ENCODE peak calls at places on chromosome 1, in eight cellular contexts. One of them, this sample, is unnamed.

GRCh38 chr1:29925058-29925457 is 688.7 kb downstream of the PTPRU start:
- DNase-seq in activated T-helper 2 cell treated with anti-CD3 and anti-CD28 coated beads, Interferon-gamma antibody, Interleukin-2, Interleukin-4, amounts not matched to agents 10 μg/mL and 5 μg/mL and 100 μg/mL, durations not matched to agents 14 hours and 24 hours and 36 hours: no peak
- DNase-seq in fibroblast of mammary gland: no peak
- DNase-seq in naive thymus-derived CD8-positive, alpha-beta T cell: no peak
- DNase-seq in midbrain: no peak
- DNase-seq in activated gamma-delta T cell treated with Interleukin-2 at 50 U/mL for 16 hours: no peak
- DNase-seq in activated CD8-positive, alpha-beta memory T cell treated with anti-CD3 and anti-CD28 coated beads for 48 hours: no peak
- DNase-seq in foreskin fibroblast: no peak
- DNase-seq in this sample: no peak

GRCh38 chr1:207308451-207309190 is 12.9 kb upstream of the CD55 start:
- DNase-seq in activated T-helper 2 cell treated with anti-CD3 and anti-CD28 coated beads, Interferon-gamma antibody, Interleukin-2, Interleukin-4, amounts not matched to agents 10 μg/mL and 5 μg/mL and 100 μg/mL, durations not matched to agents 14 hours and 24 hours and 36 hours: no peak
- DNase-seq in fibroblast of mammary gland: no peak
- DNase-seq in naive thymus-derived CD8-positive, alpha-beta T cell: no peak
- DNase-seq in midbrain: no peak
- DNase-seq in activated gamma-delta T cell treated with Interleukin-2 at 50 U/mL for 16 hours: no peak
- DNase-seq in activated CD8-positive, alpha-beta memory T cell treated with anti-CD3 and anti-CD28 coated beads for 48 hours: no peak
- DNase-seq in foreskin fibroblast: no peak
- DNase-seq in this sample: no peak

GRCh38 chr1:232614811-232615210 is 15.1 kb downstream of the SIPA1L2 start:
- DNase-seq in activated T-helper 2 cell treated with anti-CD3 and anti-CD28 coated beads, Interferon-gamma antibody, Interleukin-2, Interleukin-4, amounts not matched to agents 10 μg/mL and 5 μg/mL and 100 μg/mL, durations not matched to agents 14 hours and 24 hours and 36 hours: no peak
- DNase-seq in fibroblast of mammary gland: no peak
- DNase-seq in naive thymus-derived CD8-positive, alpha-beta T cell: no peak
- DNase-seq in midbrain: no peak
- DNase-seq in activated gamma-delta T cell treated with Interleukin-2 at 50 U/mL for 16 hours: no peak
- DNase-seq in activated CD8-positive, alpha-beta memory T cell treated with anti-CD3 and anti-CD28 coated beads for 48 hours: no peak
- DNase-seq in foreskin fibroblast: no peak
- DNase-seq in this sample: no peak

GRCh38 chr1:153465728-153466625 is 5.5 kb upstream of the S100A7 start:
- DNase-seq in activated T-helper 2 cell treated with anti-CD3 and anti-CD28 coated beads, Interferon-gamma antibody, Interleukin-2, Interleukin-4, amounts not matched to agents 10 μg/mL and 5 μg/mL and 100 μg/mL, durations not matched to agents 14 hours and 24 hours and 36 hours: peak
- DNase-seq in fibroblast of mammary gland: peak
- DNase-seq in naive thymus-derived CD8-positive, alpha-beta T cell: peak
- DNase-seq in midbrain: peak
- DNase-seq in activated gamma-delta T cell treated with Interleukin-2 at 50 U/mL for 16 hours: peak
- DNase-seq in activated CD8-positive, alpha-beta memory T cell treated with anti-CD3 and anti-CD28 coated beads for 48 hours: peak
- DNase-seq in foreskin fibroblast: peak
- DNase-seq in this sample: peak

GRCh38 chr1:153572569-153573015 is 6.9 kb upstream of the S100A2 start:
- DNase-seq in activated T-helper 2 cell treated with anti-CD3 and anti-CD28 coated beads, Interferon-gamma antibody, Interleukin-2, Interleukin-4, amounts not matched to agents 10 μg/mL and 5 μg/mL and 100 μg/mL, durations not matched to agents 14 hours and 24 hours and 36 hours: peak
- DNase-seq in fibroblast of mammary gland: peak
- DNase-seq in naive thymus-derived CD8-positive, alpha-beta T cell: no peak
- DNase-seq in midbrain: peak
- DNase-seq in activated gamma-delta T cell treated with Interleukin-2 at 50 U/mL for 16 hours: peak
- DNase-seq in activated CD8-positive, alpha-beta memory T cell treated with anti-CD3 and anti-CD28 coated beads for 48 hours: no peak
- DNase-seq in foreskin fibroblast: peak
- DNase-seq in this sample: peak

GRCh38 chr1:115219937-115220336 is 118.1 kb downstream of the NGF start:
- DNase-seq in activated T-helper 2 cell treated with anti-CD3 and anti-CD28 coated beads, Interferon-gamma antibody, Interleukin-2, Interleukin-4, amounts not matched to agents 10 μg/mL and 5 μg/mL and 100 μg/mL, durations not matched to agents 14 hours and 24 hours and 36 hours: no peak
- DNase-seq in fibroblast of mammary gland: peak
- DNase-seq in naive thymus-derived CD8-positive, alpha-beta T cell: no peak
- DNase-seq in midbrain: no peak
- DNase-seq in activated gamma-delta T cell treated with Interleukin-2 at 50 U/mL for 16 hours: no peak
- DNase-seq in activated CD8-positive, alpha-beta memory T cell treated with anti-CD3 and anti-CD28 coated beads for 48 hours: no peak
- DNase-seq in foreskin fibroblast: no peak
- DNase-seq in this sample: no peak

GRCh38 chr1:3067301-3067670 is 1.7 kb upstream of the PRDM16 start:
- DNase-seq in activated T-helper 2 cell treated with anti-CD3 and anti-CD28 coated beads, Interferon-gamma antibody, Interleukin-2, Interleukin-4, amounts not matched to agents 10 μg/mL and 5 μg/mL and 100 μg/mL, durations not matched to agents 14 hours and 24 hours and 36 hours: no peak
- DNase-seq in fibroblast of mammary gland: no peak
- DNase-seq in naive thymus-derived CD8-positive, alpha-beta T cell: no peak
- DNase-seq in midbrain: no peak
- DNase-seq in activated gamma-delta T cell treated with Interleukin-2 at 50 U/mL for 16 hours: no peak
- DNase-seq in activated CD8-positive, alpha-beta memory T cell treated with anti-CD3 and anti-CD28 coated beads for 48 hours: no peak
- DNase-seq in foreskin fibroblast: no peak
- DNase-seq in this sample: no peak

GRCh38 chr1:171984850-171985485 is 143.7 kb downstream of the DNM3 start:
- DNase-seq in activated T-helper 2 cell treated with anti-CD3 and anti-CD28 coated beads, Interferon-gamma antibody, Interleukin-2, Interleukin-4, amounts not matched to agents 10 μg/mL and 5 μg/mL and 100 μg/mL, durations not matched to agents 14 hours and 24 hours and 36 hours: no peak
- DNase-seq in fibroblast of mammary gland: peak
- DNase-seq in naive thymus-derived CD8-positive, alpha-beta T cell: peak
- DNase-seq in midbrain: peak
- DNase-seq in activated gamma-delta T cell treated with Interleukin-2 at 50 U/mL for 16 hours: no peak
- DNase-seq in activated CD8-positive, alpha-beta memory T cell treated with anti-CD3 and anti-CD28 coated beads for 48 hours: no peak
- DNase-seq in foreskin fibroblast: peak
- DNase-seq in this sample: peak

GRCh38 chr1:944341-945325 is 14.4 kb downstream of the NOC2L start:
- DNase-seq in activated T-helper 2 cell treated with anti-CD3 and anti-CD28 coated beads, Interferon-gamma antibody, Interleukin-2, Interleukin-4, amounts not matched to agents 10 μg/mL and 5 μg/mL and 100 μg/mL, durations not matched to agents 14 hours and 24 hours and 36 hours: no peak
- DNase-seq in fibroblast of mammary gland: peak
- DNase-seq in naive thymus-derived CD8-positive, alpha-beta T cell: no peak
- DNase-seq in midbrain: no peak
- DNase-seq in activated gamma-delta T cell treated with Interleukin-2 at 50 U/mL for 16 hours: no peak
- DNase-seq in activated CD8-positive, alpha-beta memory T cell treated with anti-CD3 and anti-CD28 coated beads for 48 hours: no peak
- DNase-seq in foreskin fibroblast: no peak
- DNase-seq in this sample: no peak

GRCh38 chr1:45012639-45013278 is 705 bp downstream of the UROD start:
- DNase-seq in activated T-helper 2 cell treated with anti-CD3 and anti-CD28 coated beads, Interferon-gamma antibody, Interleukin-2, Interleukin-4, amounts not matched to agents 10 μg/mL and 5 μg/mL and 100 μg/mL, durations not matched to agents 14 hours and 24 hours and 36 hours: no peak
- DNase-seq in fibroblast of mammary gland: peak
- DNase-seq in naive thymus-derived CD8-positive, alpha-beta T cell: no peak
- DNase-seq in midbrain: no peak
- DNase-seq in activated gamma-delta T cell treated with Interleukin-2 at 50 U/mL for 16 hours: no peak
- DNase-seq in activated CD8-positive, alpha-beta memory T cell treated with anti-CD3 and anti-CD28 coated beads for 48 hours: no peak
- DNase-seq in foreskin fibroblast: peak
- DNase-seq in this sample: peak

GRCh38 chr1:212554401-212554800 is 54.2 kb upstream of the ATF3 start:
- DNase-seq in activated T-helper 2 cell treated with anti-CD3 and anti-CD28 coated beads, Interferon-gamma antibody, Interleukin-2, Interleukin-4, amounts not matched to agents 10 μg/mL and 5 μg/mL and 100 μg/mL, durations not matched to agents 14 hours and 24 hours and 36 hours: no peak
- DNase-seq in fibroblast of mammary gland: peak
- DNase-seq in naive thymus-derived CD8-positive, alpha-beta T cell: no peak
- DNase-seq in midbrain: no peak
- DNase-seq in activated gamma-delta T cell treated with Interleukin-2 at 50 U/mL for 16 hours: no peak
- DNase-seq in activated CD8-positive, alpha-beta memory T cell treated with anti-CD3 and anti-CD28 coated beads for 48 hours: no peak
- DNase-seq in foreskin fibroblast: peak
- DNase-seq in this sample: no peak

GRCh38 chr1:92923664-92924063 is 37.6 kb downstream of the DIPK1A start:
- DNase-seq in activated T-helper 2 cell treated with anti-CD3 and anti-CD28 coated beads, Interferon-gamma antibody, Interleukin-2, Interleukin-4, amounts not matched to agents 10 μg/mL and 5 μg/mL and 100 μg/mL, durations not matched to agents 14 hours and 24 hours and 36 hours: no peak
- DNase-seq in fibroblast of mammary gland: peak
- DNase-seq in naive thymus-derived CD8-positive, alpha-beta T cell: no peak
- DNase-seq in midbrain: no peak
- DNase-seq in activated gamma-delta T cell treated with Interleukin-2 at 50 U/mL for 16 hours: no peak
- DNase-seq in activated CD8-positive, alpha-beta memory T cell treated with anti-CD3 and anti-CD28 coated beads for 48 hours: no peak
- DNase-seq in foreskin fibroblast: peak
- DNase-seq in this sample: no peak

GRCh38 chr1:22662318-22662717 is 9.3 kb downstream of the C1QB start:
- DNase-seq in activated T-helper 2 cell treated with anti-CD3 and anti-CD28 coated beads, Interferon-gamma antibody, Interleukin-2, Interleukin-4, amounts not matched to agents 10 μg/mL and 5 μg/mL and 100 μg/mL, durations not matched to agents 14 hours and 24 hours and 36 hours: no peak
- DNase-seq in fibroblast of mammary gland: no peak
- DNase-seq in naive thymus-derived CD8-positive, alpha-beta T cell: no peak
- DNase-seq in midbrain: peak
- DNase-seq in activated gamma-delta T cell treated with Interleukin-2 at 50 U/mL for 16 hours: no peak
- DNase-seq in activated CD8-positive, alpha-beta memory T cell treated with anti-CD3 and anti-CD28 coated beads for 48 hours: no peak
- DNase-seq in foreskin fibroblast: no peak
- DNase-seq in this sample: peak

GRCh38 chr1:177525176-177525575 is 354.4 kb downstream of the BRINP2 start:
- DNase-seq in activated T-helper 2 cell treated with anti-CD3 and anti-CD28 coated beads, Interferon-gamma antibody, Interleukin-2, Interleukin-4, amounts not matched to agents 10 μg/mL and 5 μg/mL and 100 μg/mL, durations not matched to agents 14 hours and 24 hours and 36 hours: no peak
- DNase-seq in fibroblast of mammary gland: no peak
- DNase-seq in naive thymus-derived CD8-positive, alpha-beta T cell: no peak
- DNase-seq in midbrain: no peak
- DNase-seq in activated gamma-delta T cell treated with Interleukin-2 at 50 U/mL for 16 hours: no peak
- DNase-seq in activated CD8-positive, alpha-beta memory T cell treated with anti-CD3 and anti-CD28 coated beads for 48 hours: no peak
- DNase-seq in foreskin fibroblast: no peak
- DNase-seq in this sample: no peak

GRCh38 chr1:923131-923990 is at the start of gene SAMD11:
- DNase-seq in activated T-helper 2 cell treated with anti-CD3 and anti-CD28 coated beads, Interferon-gamma antibody, Interleukin-2, Interleukin-4, amounts not matched to agents 10 μg/mL and 5 μg/mL and 100 μg/mL, durations not matched to agents 14 hours and 24 hours and 36 hours: peak
- DNase-seq in fibroblast of mammary gland: peak
- DNase-seq in naive thymus-derived CD8-positive, alpha-beta T cell: peak
- DNase-seq in midbrain: peak
- DNase-seq in activated gamma-delta T cell treated with Interleukin-2 at 50 U/mL for 16 hours: peak
- DNase-seq in activated CD8-positive, alpha-beta memory T cell treated with anti-CD3 and anti-CD28 coated beads for 48 hours: no peak
- DNase-seq in foreskin fibroblast: peak
- DNase-seq in this sample: peak

GRCh38 chr1:42928859-42929258 is 29.8 kb downstream of the SLC2A1 start:
- DNase-seq in activated T-helper 2 cell treated with anti-CD3 and anti-CD28 coated beads, Interferon-gamma antibody, Interleukin-2, Interleukin-4, amounts not matched to agents 10 μg/mL and 5 μg/mL and 100 μg/mL, durations not matched to agents 14 hours and 24 hours and 36 hours: no peak
- DNase-seq in fibroblast of mammary gland: no peak
- DNase-seq in naive thymus-derived CD8-positive, alpha-beta T cell: no peak
- DNase-seq in midbrain: no peak
- DNase-seq in activated gamma-delta T cell treated with Interleukin-2 at 50 U/mL for 16 hours: no peak
- DNase-seq in activated CD8-positive, alpha-beta memory T cell treated with anti-CD3 and anti-CD28 coated beads for 48 hours: no peak
- DNase-seq in foreskin fibroblast: no peak
- DNase-seq in this sample: no peak

GRCh38 chr1:16153999-16154673 is 1.7 kb downstream of the EPHA2 start:
- DNase-seq in activated T-helper 2 cell treated with anti-CD3 and anti-CD28 coated beads, Interferon-gamma antibody, Interleukin-2, Interleukin-4, amounts not matched to agents 10 μg/mL and 5 μg/mL and 100 μg/mL, durations not matched to agents 14 hours and 24 hours and 36 hours: no peak
- DNase-seq in fibroblast of mammary gland: no peak
- DNase-seq in naive thymus-derived CD8-positive, alpha-beta T cell: no peak
- DNase-seq in midbrain: no peak
- DNase-seq in activated gamma-delta T cell treated with Interleukin-2 at 50 U/mL for 16 hours: no peak
- DNase-seq in activated CD8-positive, alpha-beta memory T cell treated with anti-CD3 and anti-CD28 coated beads for 48 hours: no peak
- DNase-seq in foreskin fibroblast: no peak
- DNase-seq in this sample: no peak

GRCh38 chr1:18583326-18583941 is 47.2 kb upstream of the PAX7 start:
- DNase-seq in activated T-helper 2 cell treated with anti-CD3 and anti-CD28 coated beads, Interferon-gamma antibody, Interleukin-2, Interleukin-4, amounts not matched to agents 10 μg/mL and 5 μg/mL and 100 μg/mL, durations not matched to agents 14 hours and 24 hours and 36 hours: no peak
- DNase-seq in fibroblast of mammary gland: peak
- DNase-seq in naive thymus-derived CD8-positive, alpha-beta T cell: no peak
- DNase-seq in midbrain: no peak
- DNase-seq in activated gamma-delta T cell treated with Interleukin-2 at 50 U/mL for 16 hours: no peak
- DNase-seq in activated CD8-positive, alpha-beta memory T cell treated with anti-CD3 and anti-CD28 coated beads for 48 hours: no peak
- DNase-seq in foreskin fibroblast: peak
- DNase-seq in this sample: no peak

GRCh38 chr1:19863804-19864203 is 18.4 kb upstream of the OTUD3 start:
- DNase-seq in activated T-helper 2 cell treated with anti-CD3 and anti-CD28 coated beads, Interferon-gamma antibody, Interleukin-2, Interleukin-4, amounts not matched to agents 10 μg/mL and 5 μg/mL and 100 μg/mL, durations not matched to agents 14 hours and 24 hours and 36 hours: no peak
- DNase-seq in fibroblast of mammary gland: peak
- DNase-seq in naive thymus-derived CD8-positive, alpha-beta T cell: no peak
- DNase-seq in midbrain: no peak
- DNase-seq in activated gamma-delta T cell treated with Interleukin-2 at 50 U/mL for 16 hours: no peak
- DNase-seq in activated CD8-positive, alpha-beta memory T cell treated with anti-CD3 and anti-CD28 coated beads for 48 hours: no peak
- DNase-seq in foreskin fibroblast: peak
- DNase-seq in this sample: no peak

GRCh38 chr1:14255711-14256110 is 342.8 kb upstream of the KAZN start:
- DNase-seq in activated T-helper 2 cell treated with anti-CD3 and anti-CD28 coated beads, Interferon-gamma antibody, Interleukin-2, Interleukin-4, amounts not matched to agents 10 μg/mL and 5 μg/mL and 100 μg/mL, durations not matched to agents 14 hours and 24 hours and 36 hours: no peak
- DNase-seq in fibroblast of mammary gland: peak
- DNase-seq in naive thymus-derived CD8-positive, alpha-beta T cell: no peak
- DNase-seq in midbrain: no peak
- DNase-seq in activated gamma-delta T cell treated with Interleukin-2 at 50 U/mL for 16 hours: no peak
- DNase-seq in activated CD8-positive, alpha-beta memory T cell treated with anti-CD3 and anti-CD28 coated beads for 48 hours: no peak
- DNase-seq in foreskin fibroblast: peak
- DNase-seq in this sample: no peak